ENCODE peak calls at places on chromosomes 3 and 15, in seven cellular contexts. F, W, K, B, R, N and H are unnamed samples.

GRCh38 chr3:169264711-169265110 is 398.8 kb downstream of the MECOM start:
- DNase-seq in F (peak), W (no peak), K (no peak), B (no peak), R (no peak), N (peak), H (no peak)

GRCh38 chr3:14831916-14832430 is 13.2 kb downstream of the FGD5 start:
- DNase-seq in F (no peak), W (no peak), K (no peak), B (no peak), R (no peak), N (no peak), H (no peak)

GRCh38 chr3:108462899-108463298 is 47.5 kb downstream of the MYH15 start:
- DNase-seq in F (no peak), W (no peak), K (no peak), B (no peak), R (no peak), N (peak), H (no peak)

GRCh38 chr3:108125550-108126071 is 34.8 kb upstream of the CD47 start:
- DNase-seq in F (no peak), W (no peak), K (no peak), B (no peak), R (peak), N (no peak), H (no peak)

GRCh38 chr3:66473181-66473580 is 27.6 kb downstream of the LRIG1 start:
- DNase-seq in F (no peak), W (no peak), K (no peak), B (no peak), R (no peak), N (peak), H (no peak)

GRCh38 chr3:89113887-89114840 is 6.7 kb downstream of the EPHA3 start:
- DNase-seq in F (peak), W (peak), K (peak), B (peak), R (no peak), N (peak), H (no peak)

GRCh38 chr3:118180853-118181252 is 853.8 kb downstream of the IGSF11 start:
- DNase-seq in F (no peak), W (no peak), K (no peak), B (no peak), R (no peak), N (no peak), H (no peak)

GRCh38 chr15:81962438-81962837 is 83.4 kb downstream of the MEX3B start:
- DNase-seq in F (no peak), W (no peak), K (no peak), B (no peak), R (no peak), N (no peak), H (no peak)

GRCh38 chr3:87958289-87958688 is 100.5 kb downstream of the CGGBP1 start:
- DNase-seq in F (no peak), W (no peak), K (no peak), B (no peak), R (no peak), N (no peak), H (no peak)

GRCh38 chr15:42150246-42150970 is 6.0 kb downstream of the PLA2G4F start:
- DNase-seq in F (no peak), W (no peak), K (no peak), B (no peak), R (no peak), N (no peak), H (no peak)

GRCh38 chr15:94671845-94672524 is 440.6 kb downstream of the MCTP2 start:
- DNase-seq in F (no peak), W (peak), K (peak), B (no peak), R (no peak), N (peak), H (no peak)

GRCh38 chr15:37824717-37825382 is 109.6 kb upstream of the TMCO5A start:
- DNase-seq in F (no peak), W (no peak), K (no peak), B (no peak), R (no peak), N (peak), H (no peak)

GRCh38 chr15:86570738-86571137 is 491.1 kb downstream of the AGBL1 start:
- DNase-seq in F (peak), W (no peak), K (no peak), B (no peak), R (no peak), N (no peak), H (no peak)

GRCh38 chr3:78221796-78222195 is 1181.9 kb downstream of the ROBO2 start:
- DNase-seq in F (no peak), W (no peak), K (no peak), B (no peak), R (no peak), N (no peak), H (no peak)

DNA sequence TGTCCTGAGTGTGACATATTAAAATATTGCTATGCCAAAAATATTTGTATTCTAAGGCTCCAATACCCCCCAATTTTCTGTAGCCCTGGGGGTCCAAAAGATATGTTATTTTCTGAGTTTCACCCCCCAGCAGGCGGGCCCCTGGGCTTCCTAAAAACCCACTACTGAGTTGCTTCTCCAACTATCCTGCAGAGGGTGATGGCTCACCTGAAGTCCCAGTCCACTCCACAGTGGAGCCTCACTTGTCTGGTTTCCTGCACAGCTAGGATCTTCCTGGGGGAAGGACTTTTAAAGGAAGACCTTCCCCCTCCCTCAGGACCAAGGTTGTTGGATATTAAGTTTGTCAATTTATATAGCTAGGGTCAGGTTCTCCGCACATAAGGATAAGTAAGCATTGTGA is 1181.4 kb downstream of the ROBO2 start:
- DNase-seq in F (no peak), W (no peak), K (no peak), B (no peak), R (no peak), N (no peak), H (no peak)
- TF ChIP-seq CTCF in F (no peak), W (no peak), K (peak), B (no peak), R (no peak), N (no peak), H (no peak)

GRCh38 chr15:61159901-61160300 is 69.2 kb downstream of the RORA start:
- DNase-seq in F (no peak), W (no peak), K (no peak), B (no peak), R (no peak), N (no peak), H (no peak)
- H3K27ac ChIP-seq in F (no peak), W (no peak), K (no peak), B (no peak), R (no peak), N (no peak), H (no peak)

GRCh38 chr3:188205992-188206416 is 52.0 kb downstream of the LPP start:
- DNase-seq in F (no peak), W (no peak), K (peak), B (no peak), R (no peak), N (no peak), H (no peak)
- TF ChIP-seq CTCF in F (peak), W (no peak), K (peak), B (peak), R (no peak), N (no peak), H (peak)

GRCh38 chr3:120077726-120078125 is 16.5 kb downstream of the GSK3B start:
- DNase-seq in F (no peak), W (no peak), K (no peak), B (no peak), R (no peak), N (no peak), H (no peak)

GRCh38 chr3:120081719-120082118 is 12.5 kb downstream of the GSK3B start:
- DNase-seq in F (no peak), W (no peak), K (no peak), B (no peak), R (no peak), N (no peak), H (no peak)

DNA sequence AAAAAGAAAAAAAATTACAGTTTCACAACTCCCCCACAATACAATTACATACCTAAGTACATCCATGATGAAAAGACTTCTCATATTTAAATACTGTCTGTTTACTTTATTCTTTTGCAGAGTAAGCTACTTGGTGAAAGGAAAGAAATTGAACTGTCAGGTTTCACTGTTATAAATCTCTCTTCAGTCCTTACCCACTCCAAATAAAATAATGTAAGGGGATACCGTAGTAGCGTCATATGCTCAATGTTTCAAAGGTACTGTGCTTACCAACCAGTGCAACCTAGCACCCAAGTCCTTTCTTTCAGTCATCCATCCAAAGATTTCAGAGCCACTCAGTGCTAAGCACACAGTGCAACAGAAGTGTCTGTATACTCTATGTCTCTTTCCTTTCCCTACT is 13.4 kb downstream of the GSK3B start:
- DNase-seq in F (no peak), W (no peak), K (no peak), B (no peak), R (no peak), N (no peak), H (no peak)
- H3K27ac ChIP-seq in F (no peak), W (no peak), K (no peak), B (no peak), R (no peak), N (no peak), H (no peak)

DNA sequence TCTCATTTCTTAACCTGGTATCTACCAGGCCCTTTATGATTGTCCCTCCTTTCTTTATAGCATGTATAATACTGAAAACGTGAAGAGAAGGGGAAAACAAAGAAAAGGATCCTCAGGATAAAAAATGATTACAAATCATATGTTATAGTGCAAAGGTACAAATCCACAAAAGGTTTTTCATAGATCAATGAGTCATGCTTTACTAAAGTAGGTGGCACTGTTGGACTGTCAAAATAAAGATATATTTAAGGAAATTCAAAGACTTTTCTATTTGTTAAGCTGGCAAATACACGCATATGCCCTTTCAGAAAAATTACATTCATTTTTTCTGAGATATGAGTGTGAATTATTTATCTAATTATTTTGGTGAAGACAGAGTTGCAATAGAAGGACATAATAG is 151.6 kb downstream of the CADM2 start:
- DNase-seq in F (no peak), W (no peak), K (no peak), B (no peak), R (no peak), N (no peak), H (no peak)
- TF ChIP-seq CTCF in F (no peak), W (no peak), K (no peak), B (no peak), R (no peak), N (no peak), H (no peak)

DNA sequence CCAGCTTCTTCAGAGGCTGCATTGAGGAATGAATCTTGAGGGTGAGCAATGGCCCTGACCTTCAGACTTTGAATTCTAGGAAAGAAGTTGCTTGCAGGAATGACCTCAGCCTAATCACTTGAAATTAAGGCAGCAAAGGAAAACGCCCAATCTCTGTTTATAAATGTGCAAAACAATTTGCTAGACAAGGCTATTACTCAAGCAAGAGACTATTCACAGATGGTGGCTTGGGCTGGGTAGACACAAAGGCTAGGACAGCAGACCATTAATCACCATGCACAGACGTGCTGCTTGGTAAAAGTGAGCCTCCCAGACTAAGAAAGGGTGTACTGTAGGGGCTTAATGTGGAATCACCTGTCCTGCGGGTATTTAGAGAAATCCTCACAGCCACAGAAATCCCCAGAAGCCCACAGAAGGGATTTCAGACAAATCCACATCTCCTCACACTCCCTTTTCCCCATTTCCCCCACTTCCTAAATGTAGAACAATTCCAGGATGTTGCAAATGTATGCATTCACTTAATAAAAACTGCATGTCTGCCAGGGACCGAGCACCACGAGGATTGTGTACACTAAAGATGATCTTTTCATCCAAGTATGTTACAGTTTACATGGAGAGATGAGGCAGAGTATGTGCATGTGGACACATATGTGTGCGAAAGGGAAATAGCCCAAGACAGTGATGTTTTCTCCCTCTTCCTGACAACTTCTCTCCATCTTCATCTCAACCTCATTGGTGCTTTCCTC is 259.5 kb downstream of the THSD4 start:
- DNase-seq in F (no peak), W (no peak), K (no peak), B (no peak), R (no peak), N (peak), H (no peak)
- H3K27ac ChIP-seq in F (peak), W (no peak), K (no peak), B (no peak), R (peak), N (peak), H (no peak)

GRCh38 chr3:8893001-8893400 is 70.3 kb downstream of the RAD18 start:
- DNase-seq in F (no peak), W (no peak), K (no peak), B (no peak), R (no peak), N (no peak), H (no peak)
- TF ChIP-seq CTCF in F (no peak), W (no peak), K (no peak), B (no peak), R (no peak), N (no peak), H (no peak)

DNA sequence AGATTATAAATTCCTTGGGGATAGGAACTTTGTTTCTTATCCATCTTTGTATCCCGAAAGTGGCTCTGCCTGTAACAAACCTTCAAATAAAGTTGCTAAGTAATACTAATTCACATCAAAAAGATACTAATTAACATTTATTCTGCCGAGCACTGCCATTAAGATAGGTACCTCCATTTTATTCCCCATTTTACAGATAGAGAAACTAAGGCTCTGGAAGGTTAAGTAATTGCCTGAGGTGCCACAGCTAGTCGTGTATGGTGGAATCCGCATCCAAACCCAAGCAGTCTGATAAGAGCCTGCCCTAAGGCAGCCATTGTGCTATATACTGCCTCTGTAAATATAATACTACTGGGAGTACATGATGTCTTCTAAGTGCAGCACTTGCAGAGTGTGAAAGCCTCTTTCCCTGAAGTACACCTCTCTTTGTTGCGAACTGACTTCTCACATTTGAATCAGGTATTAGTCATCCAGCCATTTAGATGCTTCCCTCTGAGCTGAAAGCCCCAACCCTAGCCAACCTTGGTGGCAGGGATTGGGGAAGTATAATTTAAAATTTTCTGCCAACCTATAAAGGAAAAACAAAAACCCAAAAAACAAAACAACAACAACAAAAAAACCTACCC is 78.5 kb upstream of the CHD2 start:
- DNase-seq in F (no peak), W (no peak), K (no peak), B (no peak), R (no peak), N (no peak), H (no peak)
- H3K27ac ChIP-seq in F (no peak), W (no peak), K (no peak), B (no peak), R (peak), N (no peak), H (no peak)